ENCODE peak calls at places on chromosomes 11 and 22, in six cellular contexts. K is heart left ventricle; Y is B cell; O is GM13976; Z is GM23338; I is CD4-positive, alpha-beta T cell. M is an unnamed sample.

GRCh38 chr11:119691020-119691666 is 37.9 kb downstream of the NECTIN1 start:
- DNase-seq in K (no peak), Y (no peak), O (no peak), Z (no peak), I (no peak), M (no peak)

GRCh38 chr22:38230108-38230825 is 28.5 kb downstream of the MAFF start:
- DNase-seq in K (no peak), Y (no peak), O (peak; percentile 79), Z (peak; percentile 73), I (peak; percentile 19), M (no peak)

GRCh38 chr11:103619480-103619879 is 417.0 kb upstream of the DDI1 start:
- DNase-seq in K (no peak), Y (no peak), O (no peak), Z (no peak), I (no peak), M (no peak)

GRCh38 chr22:20429254-20430100 is 8.1 kb downstream of the SCARF2 start:
- DNase-seq in K (peak; percentile 87), Y (peak; percentile 75), O (peak; percentile 93), Z (peak; percentile 91), I (peak; percentile 64), M (no peak)

GRCh38 chr11:122714484-122714883 is 59.0 kb downstream of the UBASH3B start:
- DNase-seq in K (no peak), Y (no peak), O (no peak), Z (no peak), I (no peak), M (no peak)

GRCh38 chr11:36376888-36377758 is 81.0 kb downstream of the PRR5L start:
- DNase-seq in K (peak; percentile 81), Y (no peak), O (peak; percentile 66), Z (peak; percentile 87), I (peak; percentile 22), M (peak; percentile 33)

GRCh38 chr22:36039125-36039524 is 10.5 kb upstream of the RBFOX2 start:
- DNase-seq in K (no peak), Y (no peak), O (no peak), Z (no peak), I (no peak), M (no peak)

GRCh38 chr11:126317681-126318641 is 14.1 kb downstream of the DCPS start:
- DNase-seq in K (peak; percentile 82), Y (no peak), O (no peak), Z (no peak), I (no peak), M (no peak)

GRCh38 chr11:2012440-2012839 is 14.8 kb upstream of the H19 start:
- DNase-seq in K (no peak), Y (no peak), O (no peak), Z (no peak), I (no peak), M (no peak)
- TF ChIP-seq CTCF in K (no peak), Y (no peak), O (no peak), Z (no peak), I (no peak), M (no peak)

DNA sequence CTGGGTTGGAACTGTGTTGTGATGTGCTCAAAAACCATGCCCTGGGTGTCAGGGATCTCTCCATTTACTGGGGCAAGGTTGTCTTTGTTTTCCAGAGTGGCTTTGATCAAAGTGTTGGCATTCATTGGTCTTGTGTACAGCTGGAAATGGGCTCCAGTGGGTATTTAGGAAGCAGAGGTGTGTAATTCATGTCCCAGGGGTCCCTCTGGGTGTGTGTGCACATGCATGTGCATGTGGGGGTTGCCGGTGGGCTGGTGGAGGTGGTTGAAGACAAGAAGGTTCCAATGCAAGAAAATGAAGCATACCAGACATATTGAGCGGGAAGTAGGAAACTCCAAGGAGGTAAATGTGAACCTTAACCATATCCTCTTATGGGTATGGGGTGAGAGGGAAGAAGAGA is 121.7 kb downstream of the ME3 start:
- DNase-seq in K (no peak), Y (no peak), O (no peak), Z (no peak), I (no peak), M (no peak)
- TF ChIP-seq CTCF in K (no peak), Y (no peak), O (no peak), Z (no peak), I (no peak), M (no peak)

DNA sequence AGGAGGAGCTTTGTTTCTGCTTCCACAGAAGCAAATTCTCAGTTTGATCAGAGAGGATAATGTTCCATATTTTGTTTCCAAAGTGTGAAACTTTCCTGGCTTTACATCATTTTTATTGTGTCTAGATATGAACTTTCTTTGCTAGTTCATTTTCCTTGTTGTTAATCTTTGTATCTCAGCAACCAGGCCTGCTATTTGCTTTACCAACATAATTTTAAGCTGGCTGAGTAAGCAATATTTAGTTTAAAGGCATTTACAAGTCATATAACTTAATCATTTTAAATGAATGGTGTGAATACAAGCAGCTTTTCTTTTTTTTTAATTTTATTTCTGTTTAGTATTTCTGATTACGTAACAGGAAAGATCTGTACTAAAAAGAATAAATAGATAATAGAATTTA is 15.2 kb downstream of the NUCB2 start:
- DNase-seq in K (no peak), Y (no peak), O (no peak), Z (no peak), I (no peak), M (no peak)
- TF ChIP-seq CTCF in K (no peak), Y (no peak), O (no peak), Z (no peak), I (no peak), M (no peak)

GRCh38 chr11:20084921-20085814 is 75.1 kb downstream of the DBX1 start:
- DNase-seq in K (no peak), Y (no peak), O (no peak), Z (peak; percentile 34), I (no peak), M (no peak)
- TF ChIP-seq CTCF in K (no peak), Y (no peak), O (no peak), Z (peak; percentile 37), I (no peak), M (no peak)

GRCh38 chr11:19444231-19444630 is 203.5 kb upstream of the E2F8 start:
- DNase-seq in K (no peak), Y (no peak), O (no peak), Z (no peak), I (no peak), M (no peak)
- TF ChIP-seq CTCF in K (no peak), Y (no peak), O (no peak), Z (no peak), I (no peak), M (no peak)

DNA sequence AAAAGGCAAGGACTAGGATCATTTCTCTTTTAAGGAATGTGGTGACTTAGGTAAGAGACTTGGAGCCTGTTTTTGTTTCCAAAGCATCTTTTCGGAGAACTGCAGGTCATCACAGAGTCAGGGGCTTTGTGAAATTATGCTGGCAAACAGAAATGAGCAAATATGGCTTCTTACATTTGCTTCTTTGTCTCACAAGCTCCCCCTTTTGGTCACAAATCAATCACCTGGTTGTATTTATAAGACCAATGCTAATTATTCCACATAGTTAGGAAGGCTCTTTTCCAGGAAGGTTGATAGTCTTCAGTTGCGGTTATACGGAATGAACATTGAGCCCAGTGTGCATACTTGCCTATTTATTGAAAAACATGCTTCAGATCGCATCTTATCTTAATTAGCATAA is 34.6 kb upstream of the CEP126 start:
- DNase-seq in K (no peak), Y (no peak), O (no peak), Z (peak; percentile 78), I (no peak), M (no peak)
- TF ChIP-seq CTCF in K (no peak), Y (peak; percentile 33), O (no peak), Z (peak; percentile 57), I (no peak), M (no peak)

GRCh38 chr11:79050784-79051183 is 390.0 kb downstream of the TENM4 start:
- DNase-seq in K (no peak), Y (no peak), O (no peak), Z (no peak), I (no peak), M (no peak)

GRCh38 chr11:79049627-79050238 is 391.1 kb downstream of the TENM4 start:
- DNase-seq in K (no peak), Y (no peak), O (no peak), Z (no peak), I (no peak), M (no peak)

GRCh38 chr11:79054636-79055035 is 386.2 kb downstream of the TENM4 start:
- DNase-seq in K (no peak), Y (no peak), O (no peak), Z (no peak), I (no peak), M (peak; percentile 30)

GRCh38 chr11:79055866-79056632 is 384.8 kb downstream of the TENM4 start:
- DNase-seq in K (no peak), Y (no peak), O (no peak), Z (peak; percentile 45), I (no peak), M (no peak)

GRCh38 chr11:79052539-79052938 is 388.3 kb downstream of the TENM4 start:
- DNase-seq in K (no peak), Y (no peak), O (no peak), Z (peak; percentile 61), I (no peak), M (no peak)
- TF ChIP-seq CTCF in K (no peak), Y (no peak), O (no peak), Z (peak; percentile 75), I (no peak), M (no peak)

GRCh38 chr11:84543367-84544159 is 1083.6 kb downstream of the DLG2 start:
- DNase-seq in K (no peak), Y (no peak), O (no peak), Z (peak; percentile 78), I (no peak), M (no peak)
- TF ChIP-seq CTCF in K (no peak), Y (no peak), O (no peak), Z (peak; percentile 77), I (no peak), M (no peak)

M was measured in RWPE1.